ENCODE peak calls at places on chromosomes 7 and 10, in eight cellular contexts. One of them, this sample, is unnamed.

GRCh38 chr7:105487559-105488218 is 34.4 kb downstream of the PUS7 start:
- DNase-seq in retina: peak; percentile 41
- DNase-seq in activated CD4-positive, alpha-beta T cell treated with anti-CD3 and anti-CD28 coated beads, Interleukin-2, amount 10 ng/mL, durations not matched to agents 7 days and 5 days: peak; percentile 28
- DNase-seq in naive thymus-derived CD8-positive, alpha-beta T cell: no peak
- DNase-seq in posterior cingulate gyrus: no peak
- DNase-seq in psoas muscle: no peak
- DNase-seq in ascending aorta: no peak
- DNase-seq in fibroblast of lung: peak; percentile 82
- DNase-seq in this sample: peak; percentile 51

GRCh38 chr7:75982306-75983064 is 11.9 kb downstream of the TMEM120A start:
- DNase-seq in retina: no peak
- DNase-seq in activated CD4-positive, alpha-beta T cell treated with anti-CD3 and anti-CD28 coated beads, Interleukin-2, amount 10 ng/mL, durations not matched to agents 7 days and 5 days: no peak
- DNase-seq in naive thymus-derived CD8-positive, alpha-beta T cell: no peak
- DNase-seq in posterior cingulate gyrus: no peak
- DNase-seq in psoas muscle: no peak
- DNase-seq in ascending aorta: no peak
- DNase-seq in fibroblast of lung: no peak
- DNase-seq in this sample: no peak

GRCh38 chr7:68417659-68418058 is 1180.6 kb upstream of the AUTS2 start:
- DNase-seq in retina: no peak
- DNase-seq in activated CD4-positive, alpha-beta T cell treated with anti-CD3 and anti-CD28 coated beads, Interleukin-2, amount 10 ng/mL, durations not matched to agents 7 days and 5 days: no peak
- DNase-seq in naive thymus-derived CD8-positive, alpha-beta T cell: no peak
- DNase-seq in posterior cingulate gyrus: no peak
- DNase-seq in psoas muscle: no peak
- DNase-seq in ascending aorta: no peak
- DNase-seq in fibroblast of lung: no peak
- DNase-seq in this sample: no peak

GRCh38 chr7:133794490-133794889 is 332.6 kb upstream of the LRGUK start:
- DNase-seq in retina: no peak
- DNase-seq in activated CD4-positive, alpha-beta T cell treated with anti-CD3 and anti-CD28 coated beads, Interleukin-2, amount 10 ng/mL, durations not matched to agents 7 days and 5 days: no peak
- DNase-seq in naive thymus-derived CD8-positive, alpha-beta T cell: no peak
- DNase-seq in posterior cingulate gyrus: no peak
- DNase-seq in psoas muscle: no peak
- DNase-seq in ascending aorta: no peak
- DNase-seq in fibroblast of lung: no peak
- DNase-seq in this sample: no peak

GRCh38 chr7:122337011-122337410 is 32.5 kb upstream of the FEZF1 start:
- DNase-seq in retina: peak; percentile 20
- DNase-seq in activated CD4-positive, alpha-beta T cell treated with anti-CD3 and anti-CD28 coated beads, Interleukin-2, amount 10 ng/mL, durations not matched to agents 7 days and 5 days: no peak
- DNase-seq in naive thymus-derived CD8-positive, alpha-beta T cell: no peak
- DNase-seq in posterior cingulate gyrus: no peak
- DNase-seq in psoas muscle: no peak
- DNase-seq in ascending aorta: no peak
- DNase-seq in fibroblast of lung: no peak
- DNase-seq in this sample: no peak

GRCh38 chr10:118767297-118768040 is 12.7 kb upstream of the CACUL1 start:
- DNase-seq in retina: no peak
- DNase-seq in activated CD4-positive, alpha-beta T cell treated with anti-CD3 and anti-CD28 coated beads, Interleukin-2, amount 10 ng/mL, durations not matched to agents 7 days and 5 days: no peak
- DNase-seq in naive thymus-derived CD8-positive, alpha-beta T cell: no peak
- DNase-seq in posterior cingulate gyrus: no peak
- DNase-seq in psoas muscle: no peak
- DNase-seq in ascending aorta: no peak
- DNase-seq in fibroblast of lung: no peak
- DNase-seq in this sample: no peak

GRCh38 chr7:108093341-108093740 is 36.8 kb downstream of the LAMB4 start:
- DNase-seq in retina: no peak
- DNase-seq in activated CD4-positive, alpha-beta T cell treated with anti-CD3 and anti-CD28 coated beads, Interleukin-2, amount 10 ng/mL, durations not matched to agents 7 days and 5 days: no peak
- DNase-seq in naive thymus-derived CD8-positive, alpha-beta T cell: no peak
- DNase-seq in posterior cingulate gyrus: no peak
- DNase-seq in psoas muscle: no peak
- DNase-seq in ascending aorta: no peak
- DNase-seq in fibroblast of lung: no peak
- DNase-seq in this sample: no peak

GRCh38 chr10:30184397-30185033 is 125.1 kb upstream of the JCAD start:
- DNase-seq in retina: no peak
- DNase-seq in activated CD4-positive, alpha-beta T cell treated with anti-CD3 and anti-CD28 coated beads, Interleukin-2, amount 10 ng/mL, durations not matched to agents 7 days and 5 days: no peak
- DNase-seq in naive thymus-derived CD8-positive, alpha-beta T cell: no peak
- DNase-seq in posterior cingulate gyrus: no peak
- DNase-seq in psoas muscle: no peak
- DNase-seq in ascending aorta: no peak
- DNase-seq in fibroblast of lung: peak; percentile 46
- DNase-seq in this sample: no peak

GRCh38 chr10:114043532-114044250 is at the start of gene ADRB1:
- DNase-seq in retina: peak; percentile 42
- DNase-seq in activated CD4-positive, alpha-beta T cell treated with anti-CD3 and anti-CD28 coated beads, Interleukin-2, amount 10 ng/mL, durations not matched to agents 7 days and 5 days: peak; percentile 23
- DNase-seq in naive thymus-derived CD8-positive, alpha-beta T cell: peak; percentile 14
- DNase-seq in posterior cingulate gyrus: peak; percentile 89
- DNase-seq in psoas muscle: peak; percentile 77
- DNase-seq in ascending aorta: peak; percentile 77
- DNase-seq in fibroblast of lung: peak; percentile 48
- DNase-seq in this sample: no peak

GRCh38 chr10:73965890-73966768 is 31.8 kb upstream of the VCL start:
- DNase-seq in retina: peak; percentile 51
- DNase-seq in activated CD4-positive, alpha-beta T cell treated with anti-CD3 and anti-CD28 coated beads, Interleukin-2, amount 10 ng/mL, durations not matched to agents 7 days and 5 days: no peak
- DNase-seq in naive thymus-derived CD8-positive, alpha-beta T cell: no peak
- DNase-seq in posterior cingulate gyrus: peak; percentile 18
- DNase-seq in psoas muscle: peak; percentile 73
- DNase-seq in ascending aorta: peak; percentile 95
- DNase-seq in fibroblast of lung: peak; percentile 99
- DNase-seq in this sample: no peak

GRCh38 chr7:128737867-128738390 is 1.2 kb upstream of the CALU start:
- DNase-seq in retina: no peak
- DNase-seq in activated CD4-positive, alpha-beta T cell treated with anti-CD3 and anti-CD28 coated beads, Interleukin-2, amount 10 ng/mL, durations not matched to agents 7 days and 5 days: no peak
- DNase-seq in naive thymus-derived CD8-positive, alpha-beta T cell: no peak
- DNase-seq in posterior cingulate gyrus: no peak
- DNase-seq in psoas muscle: no peak
- DNase-seq in ascending aorta: no peak
- DNase-seq in fibroblast of lung: peak; percentile 87
- DNase-seq in this sample: no peak